ENCODE peak calls at places on chromosomes 13 and 19, in five cellular contexts. Q is aorta, S is ascending aorta, R is breast epithelium, I is body of pancreas. B is an unnamed sample.
A peak's percentile ranks its signal among the peaks of the same experiment; 100 is the strongest.

GRCh38 chr13:98521876-98522275 is 55.0 kb downstream of the STK24 start:
- DNase-seq in Q (no peak), S (no peak), R (no peak), I (no peak), B (no peak)

GRCh38 chr19:54147676-54148075 is 10.1 kb downstream of the CNOT3 start:
- DNase-seq in Q (no peak), S (no peak), R (no peak), I (no peak), B (peak; percentile 80)

GRCh38 chr19:33700408-33700757 is 78.6 kb downstream of the CHST8 start:
- DNase-seq in Q (peak; percentile 52), S (no peak), R (no peak), I (no peak), B (no peak)

GRCh38 chr19:23116802-23117571 is at the start of gene ZNF730:
- DNase-seq in Q (no peak), S (no peak), R (no peak), I (peak; percentile 24), B (peak; percentile 91)

GRCh38 chr19:6632002-6632621 is 37.8 kb downstream of the TNFSF14 start:
- DNase-seq in Q (no peak), S (no peak), R (peak; percentile 52), I (peak; percentile 71), B (peak; percentile 86)

GRCh38 chr19:35689836-35690235 is 14.5 kb upstream of the ZBTB32 start:
- DNase-seq in Q (no peak), S (no peak), R (no peak), I (peak; percentile 19), B (no peak)

GRCh38 chr13:99926014-99926731 is 45.4 kb downstream of the ZIC5 start:
- DNase-seq in Q (no peak), S (no peak), R (no peak), I (peak; percentile 52), B (no peak)

GRCh38 chr19:38656171-38656981 is 8.9 kb downstream of the ACTN4 start:
- DNase-seq in Q (no peak), S (no peak), R (no peak), I (no peak), B (no peak)

GRCh38 chr13:114019367-114019766 is 45.5 kb upstream of the C13orf46 start:
- DNase-seq in Q (no peak), S (no peak), R (no peak), I (no peak), B (no peak)

GRCh38 chr19:44553478-44554171 is 24.1 kb upstream of the CEACAM20 start:
- DNase-seq in Q (no peak), S (no peak), R (no peak), I (no peak), B (no peak)

GRCh38 chr19:43525836-43526771 is 897 bp downstream of the ETHE1 start:
- DNase-seq in Q (peak; percentile 78), S (no peak), R (peak; percentile 35), I (peak; percentile 43), B (no peak)

GRCh38 chr13:41995946-41996345 is 35.0 kb upstream of the VWA8 start:
- DNase-seq in Q (no peak), S (no peak), R (no peak), I (no peak), B (no peak)

GRCh38 chr13:89965252-89965651 is 1382.2 kb upstream of the MIR17HG start:
- DNase-seq in Q (no peak), S (no peak), R (no peak), I (no peak), B (no peak)

GRCh38 chr13:24827799-24828198 is 63.8 kb downstream of the RNF17 start:
- DNase-seq in Q (no peak), S (no peak), R (no peak), I (no peak), B (no peak)

GRCh38 chr19:3263866-3264265 is 39.4 kb downstream of the CELF5 start:
- DNase-seq in Q (no peak), S (no peak), R (no peak), I (no peak), B (no peak)

GRCh38 chr13:50215389-50215788 is 200.1 kb downstream of the KCNRG start:
- DNase-seq in Q (no peak), S (no peak), R (no peak), I (no peak), B (no peak)

GRCh38 chr13:30002577-30002976 is 152.2 kb upstream of the UBL3 start:
- DNase-seq in Q (no peak), S (no peak), R (no peak), I (no peak), B (no peak)

GRCh38 chr13:29802621-29803020 is 47.8 kb downstream of the UBL3 start:
- DNase-seq in Q (no peak), S (no peak), R (no peak), I (no peak), B (no peak)

GRCh38 chr13:24145231-24145630 is 15.3 kb upstream of the SPATA13 start:
- DNase-seq in Q (no peak), S (no peak), R (no peak), I (no peak), B (no peak)

GRCh38 chr19:34555447-34555846 is 73.9 kb downstream of the WTIP start:
- DNase-seq in Q (no peak), S (no peak), R (no peak), I (peak; percentile 53), B (no peak)

GRCh38 chr13:42707003-42707402 is 74.4 kb upstream of the FAM216B start:
- DNase-seq in Q (no peak), S (no peak), R (no peak), I (no peak), B (no peak)

GRCh38 chr13:43089912-43090498 is 66.6 kb downstream of the DNAJC15 start:
- DNase-seq in Q (no peak), S (no peak), R (no peak), I (no peak), B (no peak)

GRCh38 chr19:17576758-17577532 is 21.5 kb downstream of the COLGALT1 start:
- DNase-seq in Q (no peak), S (no peak), R (no peak), I (peak; percentile 29), B (peak; percentile 47)

GRCh38 chr19:41991025-41991424 is 3.0 kb downstream of the ATP1A3 start:
- DNase-seq in Q (no peak), S (no peak), R (no peak), I (no peak), B (peak; percentile 71)

GRCh38 chr19:41990615-41991014 is 3.4 kb downstream of the ATP1A3 start:
- DNase-seq in Q (no peak), S (no peak), R (no peak), I (no peak), B (no peak)

GRCh38 chr19:41990028-41990427 is 4.0 kb downstream of the ATP1A3 start:
- DNase-seq in Q (no peak), S (no peak), R (no peak), I (no peak), B (no peak)

GRCh38 chr19:41987141-41987860 is 6.7 kb downstream of the ATP1A3 start:
- DNase-seq in Q (no peak), S (no peak), R (no peak), I (no peak), B (no peak)

GRCh38 chr19:41988947-41989346 is 5.1 kb downstream of the ATP1A3 start:
- DNase-seq in Q (no peak), S (no peak), R (no peak), I (no peak), B (no peak)
- H3K4me1 ChIP-seq in Q (no peaks in the 10 kb centered on the region), S (no peaks in the 10 kb centered on the region), R (no peaks in the 10 kb centered on the region), I (peaks cover 6% of the 10 kb centered on the region), B (peaks cover 5% of the 10 kb centered on the region)

DNA sequence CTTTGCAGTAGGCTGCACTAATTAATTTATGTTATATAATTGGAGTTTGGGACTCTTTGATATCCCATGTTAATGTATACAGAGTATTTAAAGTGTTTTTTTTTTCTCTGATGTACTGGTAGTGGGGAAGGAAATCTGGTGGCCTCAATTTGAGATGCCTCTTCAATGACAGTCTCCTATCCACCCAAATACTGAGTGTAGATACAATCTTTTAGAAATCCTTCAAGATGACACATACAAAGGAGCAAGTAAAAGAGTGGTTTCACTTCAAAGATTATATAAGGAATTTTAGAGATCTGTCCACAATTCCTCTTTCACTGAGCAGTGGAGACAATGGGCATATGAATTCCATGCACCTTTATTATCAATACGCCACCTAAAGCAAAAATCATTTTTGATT is 15.1 kb downstream of the NALCN start:
- DNase-seq in Q (no peak), S (no peak), R (no peak), I (no peak), B (no peak)
- H3K27ac ChIP-seq in Q (no peak overlapping the region), S (no peak overlapping the region), R (no peak overlapping the region), I (no peak overlapping the region), B (no peak overlapping the region)

DNA sequence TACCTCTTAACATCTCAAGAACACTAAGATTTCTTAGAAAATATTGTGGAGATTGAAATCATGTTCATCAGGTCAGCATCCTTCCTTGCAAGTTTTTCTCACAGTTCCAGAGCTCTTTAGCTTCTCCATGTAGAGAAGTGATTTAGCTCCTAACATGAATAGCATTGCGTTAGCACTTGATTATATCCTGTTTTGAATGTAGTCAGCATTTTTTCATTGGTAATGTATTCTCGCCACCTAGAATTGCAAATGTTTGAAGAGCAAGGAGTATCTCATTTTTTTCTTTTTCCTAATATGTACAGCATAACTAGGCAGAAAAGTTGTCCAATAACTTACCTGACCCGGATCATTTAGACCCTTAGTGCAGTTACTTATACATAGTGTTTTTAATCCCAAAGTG is 6.6 kb downstream of the ZNF470 start:
- DNase-seq in Q (no peak), S (no peak), R (no peak), I (no peak), B (no peak)
- H3K36me3 ChIP-seq in Q (peaks cover 33% of the 10 kb centered on the region), S (peaks cover 77% of the 10 kb centered on the region), R (peaks cover 26% of the 10 kb centered on the region), I (peaks cover 18% of the 10 kb centered on the region), B (peaks cover 15% of the 10 kb centered on the region)

GRCh38 chr19:19385900-19386339 is 19.6 kb upstream of the GATAD2A start:
- DNase-seq in Q (peak; percentile 85), S (no peak), R (no peak), I (no peak), B (peak; percentile 31)

GRCh38 chr19:19386373-19386869 is 19.1 kb upstream of the GATAD2A start:
- DNase-seq in Q (no peak), S (no peak), R (no peak), I (no peak), B (no peak)

GRCh38 chr19:19385131-19385899 is 20.2 kb upstream of the GATAD2A start:
- DNase-seq in Q (peak; percentile 100), S (peak; percentile 100), R (peak; percentile 100), I (peak; percentile 100), B (peak; percentile 99)

GRCh38 chr19:19387108-19387507 is 18.4 kb upstream of the GATAD2A start:
- DNase-seq in Q (no peak), S (no peak), R (no peak), I (no peak), B (no peak)

GRCh38 chr19:19388568-19389555 is 16.6 kb upstream of the GATAD2A start:
- DNase-seq in Q (no peak), S (no peak), R (no peak), I (no peak), B (no peak)
- H3K4me1 ChIP-seq in Q (no peaks in the 10 kb centered on the region), S (peaks cover 13% of the 10 kb centered on the region), R (no peaks in the 10 kb centered on the region), I (peaks cover 46% of the 10 kb centered on the region), B (peaks cover 89% of the 10 kb centered on the region)

GRCh38 chr13:63161219-63161618 is 1745.6 kb upstream of the PCDH20 start:
- DNase-seq in Q (no peak), S (no peak), R (no peak), I (no peak), B (no peak)
- H3K27ac ChIP-seq in Q (no peak overlapping the region), S (no peak overlapping the region), R (no peak overlapping the region), I (no peak overlapping the region), B (no peak overlapping the region)

DNA sequence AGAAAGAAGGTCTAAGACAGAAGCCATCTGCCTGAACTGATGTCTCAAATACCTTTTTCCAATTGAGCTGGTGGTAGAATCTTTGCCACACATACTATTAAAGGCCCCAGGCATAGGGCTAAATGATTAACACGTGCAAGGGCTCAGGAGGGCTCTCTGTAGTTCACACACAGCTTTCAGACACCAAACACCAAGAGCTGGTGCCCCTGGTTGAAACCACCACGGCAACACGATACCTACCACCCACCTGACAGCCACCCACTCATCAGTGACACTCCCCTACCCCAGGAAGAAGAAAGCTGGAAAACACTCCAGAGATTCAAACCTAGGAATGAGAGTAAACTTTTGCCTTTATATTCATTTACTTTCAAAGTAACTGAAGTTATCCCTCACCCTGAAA is 26.8 kb downstream of the IRS2 start:
- DNase-seq in Q (no peak), S (no peak), R (no peak), I (no peak), B (no peak)
- H3K36me3 ChIP-seq in Q (peaks cover 7% of the 10 kb centered on the region), S (peaks cover 26% of the 10 kb centered on the region), R (no peaks in the 10 kb centered on the region), I (peaks cover 4% of the 10 kb centered on the region), B (peaks cover 15% of the 10 kb centered on the region)